ENCODE peak calls at places on chromosomes 6 and 20, in five cellular contexts. B is anterior cingulate cortex, C is glutamatergic neuron, M is Karpas-422, T is DMS153. S is an unnamed sample.

GRCh38 chr6:33923857-33924514 is 120.2 kb upstream of the MLN start:
- DNase-seq in B (no peak), C (no peak), M (no peak), T (no peak), S (no peak)

GRCh38 chr6:20182926-20183521 is 29.2 kb downstream of the MBOAT1 start:
- DNase-seq in B (no peak), C (no peak), M (no peak), T (peak), S (peak)

GRCh38 chr6:45626087-45626891 is 248.6 kb upstream of the SUPT3H start:
- DNase-seq in B (no peak), C (no peak), M (no peak), T (no peak), S (no peak)

GRCh38 chr20:23441850-23442313 is 2.4 kb downstream of the CSTL1 start:
- DNase-seq in B (peak), C (peak), M (peak), T (peak), S (peak)

GRCh38 chr6:33983721-33984465 is 162.0 kb downstream of the GRM4 start:
- DNase-seq in B (no peak), C (no peak), M (no peak), T (no peak), S (no peak)

GRCh38 chr6:20876016-20876415 is 341.8 kb downstream of the CDKAL1 start:
- DNase-seq in B (no peak), C (no peak), M (no peak), T (no peak), S (no peak)

GRCh38 chr6:13425971-13426931 is 61.1 kb downstream of the GFOD1 start:
- DNase-seq in B (no peak), C (no peak), M (peak), T (no peak), S (no peak)

GRCh38 chr20:60144428-60144827 is 186.2 kb downstream of the CDH26 start:
- DNase-seq in B (no peak), C (no peak), M (no peak), T (no peak), S (no peak)

GRCh38 chr20:30812739-30813411 is 444.6 kb upstream of the DEFB115 start:
- DNase-seq in B (no peak), C (no peak), M (no peak), T (no peak), S (no peak)

GRCh38 chr20:3595541-3595940 is 67.7 kb downstream of the GFRA4 start:
- DNase-seq in B (no peak), C (no peak), M (no peak), T (peak), S (peak)

GRCh38 chr6:28217890-28218289 is 7.2 kb upstream of the ZSCAN9 start:
- DNase-seq in B (no peak), C (no peak), M (no peak), T (no peak), S (no peak)

GRCh38 chr6:152267967-152268845 is 369.0 kb downstream of the SYNE1 start:
- DNase-seq in B (no peak), C (no peak), M (peak), T (peak), S (peak)

GRCh38 chr6:64249129-64249528 is 613.5 kb downstream of the PHF3 start:
- DNase-seq in B (no peak), C (no peak), M (no peak), T (no peak), S (no peak)

GRCh38 chr20:17972121-17972520 is 3.3 kb downstream of the MGME1 start:
- DNase-seq in B (no peak), C (no peak), M (peak), T (no peak), S (no peak)

GRCh38 chr6:164016056-164016455 is 601.5 kb downstream of the QKI start:
- DNase-seq in B (no peak), C (no peak), M (no peak), T (no peak), S (no peak)

GRCh38 chr6:109801794-109802193 is 110.7 kb downstream of the FIG4 start:
- DNase-seq in B (no peak), C (no peak), M (no peak), T (no peak), S (no peak)

GRCh38 chr20:32945710-32946221 is 58.5 kb downstream of the SUN5 start:
- DNase-seq in B (no peak), C (no peak), M (peak), T (no peak), S (no peak)

GRCh38 chr6:136652656-136653055 is 102.4 kb upstream of the MAP7 start:
- DNase-seq in B (no peak), C (no peak), M (no peak), T (no peak), S (no peak)

GRCh38 chr20:51076841-51077543 is 54.1 kb upstream of the KCNG1 start:
- DNase-seq in B (no peak), C (no peak), M (no peak), T (peak), S (peak)

GRCh38 chr20:3158968-3159431 is 665 bp downstream of the FASTKD5 start:
- DNase-seq in B (no peak), C (no peak), M (peak), T (no peak), S (no peak)

GRCh38 chr6:167565884-167566491 is 241.1 kb downstream of the TTLL2 start:
- DNase-seq in B (no peak), C (no peak), M (no peak), T (no peak), S (no peak)

GRCh38 chr6:115899883-115900282 is 160.8 kb downstream of the FRK start:
- DNase-seq in B (no peak), C (no peak), M (peak), T (no peak), S (no peak)

GRCh38 chr6:161890133-161890833 is 616.4 kb upstream of the AGPAT4 start:
- DNase-seq in B (peak), C (no peak), M (no peak), T (no peak), S (no peak)

GRCh38 chr6:138162104-138162946 is 586 bp downstream of the ARFGEF3 start:
- DNase-seq in B (no peak), C (peak), M (no peak), T (no peak), S (peak)

GRCh38 chr20:51661609-51662178 is 106.5 kb downstream of the ATP9A start:
- DNase-seq in B (no peak), C (no peak), M (no peak), T (no peak), S (no peak)

GRCh38 chr6:138692058-138692977 is 81.3 kb upstream of the CCDC28A start:
- DNase-seq in B (peak), C (peak), M (peak), T (no peak), S (peak)

GRCh38 chr6:14743465-14744211 is 502.2 kb upstream of the JARID2 start:
- DNase-seq in B (no peak), C (no peak), M (no peak), T (no peak), S (no peak)

GRCh38 chr6:144294016-144294415 is 8.9 kb downstream of the UTRN start:
- DNase-seq in B (no peak), C (no peak), M (no peak), T (no peak), S (no peak)

GRCh38 chr6:15987569-15987968 is 141.3 kb upstream of the MYLIP start:
- DNase-seq in B (no peak), C (no peak), M (no peak), T (peak), S (peak)

GRCh38 chr6:143745160-143746133 is 67.7 kb downstream of the PHACTR2 start:
- DNase-seq in B (no peak), C (peak), M (no peak), T (peak), S (peak)

GRCh38 chr20:57450419-57450818 is 59.2 kb downstream of the RBM38 start:
- DNase-seq in B (no peak), C (no peak), M (peak), T (no peak), S (no peak)

GRCh38 chr6:71107935-71108420 is 151.1 kb upstream of the B3GAT2 start:
- DNase-seq in B (no peak), C (no peak), M (no peak), T (peak), S (peak)

GRCh38 chr6:154721460-154721859 is 11.8 kb upstream of the SCAF8 start:
- DNase-seq in B (no peak), C (no peak), M (no peak), T (no peak), S (no peak)

GRCh38 chr6:14647311-14647710 is 529.7 kb downstream of the CD83 start:
- DNase-seq in B (no peak), C (no peak), M (no peak), T (no peak), S (no peak)

S was measured in NCI-H774.